ENCODE peak calls at places on chromosomes 6 and 20, in seven cellular contexts. Z is lower lobe of right lung, G is right lobe of liver, P is thoracic aorta, L is pancreas, U is left ventricle myocardium superior, V is Right ventricle myocardium superior. M is an unnamed sample.

GRCh38 chr6:14180609-14181008 is 63.0 kb downstream of the CD83 start:
- ATAC-seq in Z (no peak), G (no peak), P (no peak), L (no peak), U (no peak), V (no peak), M (no peak)

GRCh38 chr6:135088818-135089809 is 34.5 kb upstream of the HBS1L start:
- ATAC-seq in Z (peak), G (peak), P (no peak), L (peak), U (no peak), V (no peak), M (peak)

GRCh38 chr20:56358600-56359211 is at the start of gene FAM210B:
- ATAC-seq in Z (peak), G (peak), P (peak), L (peak), U (peak), V (peak), M (peak)

GRCh38 chr20:24633026-24633425 is 163.6 kb downstream of the SYNDIG1 start:
- ATAC-seq in Z (no peak), G (no peak), P (no peak), L (no peak), U (peak), V (peak), M (peak)

GRCh38 chr6:31870385-31870921 is 7.8 kb upstream of the NEU1 start:
- ATAC-seq in Z (peak), G (no peak), P (no peak), L (no peak), U (no peak), V (no peak), M (peak)

GRCh38 chr6:74979065-74979766 is 226.6 kb downstream of the COL12A1 start:
- ATAC-seq in Z (no peak), G (no peak), P (no peak), L (no peak), U (no peak), V (no peak), M (peak)

GRCh38 chr6:13229205-13230085 is 98.9 kb downstream of the TBC1D7 start:
- ATAC-seq in Z (peak), G (peak), P (no peak), L (no peak), U (no peak), V (no peak), M (peak)

GRCh38 chr20:1429143-1429728 is 36.4 kb upstream of the FKBP1A start:
- ATAC-seq in Z (no peak), G (no peak), P (no peak), L (no peak), U (no peak), V (no peak), M (peak)

GRCh38 chr6:146550911-146551310 is 7.3 kb downstream of the RAB32 start:
- ATAC-seq in Z (no peak), G (peak), P (no peak), L (no peak), U (peak), V (peak), M (no peak)

GRCh38 chr6:157305676-157306653 is 17.4 kb downstream of the TMEM242 start:
- ATAC-seq in Z (peak), G (no peak), P (no peak), L (peak), U (peak), V (peak), M (no peak)

GRCh38 chr6:33897193-33897479 is 93.3 kb upstream of the MLN start:
- ATAC-seq in Z (peak), G (peak), P (no peak), L (peak), U (no peak), V (no peak), M (no peak)

GRCh38 chr6:45001663-45002062 is 326.5 kb upstream of the RUNX2 start:
- ATAC-seq in Z (no peak), G (no peak), P (no peak), L (no peak), U (no peak), V (no peak), M (no peak)

GRCh38 chr6:104954091-104954797 is 2.7 kb upstream of the LIN28B start:
- ATAC-seq in Z (no peak), G (no peak), P (no peak), L (no peak), U (no peak), V (no peak), M (no peak)

GRCh38 chr20:47441774-47442150 is 59.9 kb upstream of the NCOA3 start:
- ATAC-seq in Z (no peak), G (no peak), P (no peak), L (no peak), U (no peak), V (no peak), M (no peak)

GRCh38 chr6:129749749-129750120 is 39.8 kb upstream of the ARHGAP18 start:
- ATAC-seq in Z (peak), G (peak), P (peak), L (peak), U (peak), V (peak), M (peak)

GRCh38 chr20:47727170-47727880 is 58.0 kb downstream of the SULF2 start:
- ATAC-seq in Z (peak), G (peak), P (no peak), L (peak), U (peak), V (peak), M (peak)

GRCh38 chr6:107750398-107750797 is 73.7 kb downstream of the SCML4 start:
- ATAC-seq in Z (no peak), G (no peak), P (no peak), L (no peak), U (no peak), V (no peak), M (no peak)

GRCh38 chr6:74991573-74992332 is 214.1 kb downstream of the COL12A1 start:
- ATAC-seq in Z (no peak), G (no peak), P (no peak), L (no peak), U (no peak), V (no peak), M (peak)

GRCh38 chr6:89051725-89052124 is 28.8 kb upstream of the PNRC1 start:
- ATAC-seq in Z (no peak), G (no peak), P (no peak), L (no peak), U (no peak), V (no peak), M (no peak)

GRCh38 chr20:44174996-44175766 is 11.8 kb downstream of the JPH2 start:
- ATAC-seq in Z (no peak), G (no peak), P (no peak), L (no peak), U (peak), V (peak), M (no peak)

GRCh38 chr6:158356586-158357546 is 44.6 kb downstream of the TULP4 start:
- ATAC-seq in Z (no peak), G (no peak), P (no peak), L (no peak), U (no peak), V (no peak), M (no peak)

GRCh38 chr6:94362061-94362864 is 942.9 kb upstream of the EPHA7 start:
- ATAC-seq in Z (peak), G (no peak), P (no peak), L (no peak), U (no peak), V (no peak), M (peak)

GRCh38 chr20:5974531-5974930 is 24.1 kb downstream of the MCM8 start:
- ATAC-seq in Z (no peak), G (no peak), P (no peak), L (no peak), U (no peak), V (no peak), M (no peak)

GRCh38 chr6:56767892-56768531 is 125.3 kb upstream of the DST start:
- ATAC-seq in Z (no peak), G (no peak), P (no peak), L (no peak), U (no peak), V (no peak), M (no peak)

GRCh38 chr6:26375270-26375669 is 7.6 kb upstream of the BTN2A2 start:
- ATAC-seq in Z (no peak), G (no peak), P (no peak), L (no peak), U (no peak), V (no peak), M (no peak)